ENCODE peak calls at places on chromosomes 5 and 9, in four cellular contexts. Y is PC-9, E is MM.1S, V is HepG2. J is an unnamed sample. For H3K36me3 and H4K20me1, the result is how much of the 10 kb centered on the place peaks cover.

GRCh38 chr5:178387856-178388190 is 155.2 kb upstream of the PHYKPL start:
- DNase-seq in Y (no peak), E (no peak), V (no peak), J (no peak)

GRCh38 chr9:127987103-127987614 is 6.4 kb upstream of the EEIG1 start:
- DNase-seq in Y (peak), E (no peak), V (peak), J (no peak)

GRCh38 chr5:135944967-135945560 is 9.7 kb downstream of the LECT2 start:
- DNase-seq in Y (peak), E (peak), V (peak), J (peak)

GRCh38 chr5:33852327-33852726 is 39.5 kb downstream of the ADAMTS12 start:
- DNase-seq in Y (no peak), E (no peak), V (no peak), J (peak)

GRCh38 chr5:172005708-172006377 is 595 bp downstream of the FBXW11 start:
- DNase-seq in Y (peak), E (no peak), V (peak), J (no peak)

GRCh38 chr5:171520300-171521170 is 101.1 kb downstream of the FGF18 start:
- DNase-seq in Y (peak), E (no peak), V (no peak), J (peak)

GRCh38 chr9:131432597-131433301 is 38.9 kb downstream of the PRRC2B start:
- DNase-seq in Y (no peak), E (no peak), V (no peak), J (peak)

GRCh38 chr5:77181173-77181572 is 29.3 kb upstream of the PDE8B start:
- DNase-seq in Y (no peak), E (no peak), V (no peak), J (no peak)

GRCh38 chr5:164934561-164934960 is 1429.1 kb downstream of the MAT2B start:
- DNase-seq in Y (no peak), E (no peak), V (no peak), J (no peak)

GRCh38 chr5:156379198-156379597 is 52.2 kb downstream of the SGCD start:
- DNase-seq in Y (no peak), E (no peak), V (no peak), J (no peak)

GRCh38 chr5:125409496-125410351 is 663.3 kb upstream of the ZNF608 start:
- DNase-seq in Y (no peak), E (no peak), V (no peak), J (peak)

GRCh38 chr9:135939351-135940265 is 21.6 kb downstream of the UBAC1 start:
- DNase-seq in Y (no peak), E (no peak), V (no peak), J (no peak)

GRCh38 chr9:122866079-122866478 is 37.7 kb upstream of the PDCL start:
- DNase-seq in Y (no peak), E (no peak), V (no peak), J (no peak)

GRCh38 chr9:122857810-122858209 is 29.4 kb upstream of the PDCL start:
- DNase-seq in Y (no peak), E (no peak), V (no peak), J (no peak)

GRCh38 chr9:122865300-122865699 is 36.9 kb upstream of the PDCL start:
- DNase-seq in Y (no peak), E (no peak), V (no peak), J (no peak)

GRCh38 chr9:122860319-122861142 is 32.1 kb upstream of the PDCL start:
- DNase-seq in Y (no peak), E (no peak), V (peak), J (peak)
- H3K36me3 ChIP-seq in Y (under half), E (under half), V (under half), J (under half)

GRCh38 chr5:157539623-157540022 is 36.0 kb downstream of the ADAM19 start:
- DNase-seq in Y (no peak), E (no peak), V (no peak), J (peak)
- H4K20me1 ChIP-seq in Y (under half), E (under half), V (under half), J (under half)

DNA sequence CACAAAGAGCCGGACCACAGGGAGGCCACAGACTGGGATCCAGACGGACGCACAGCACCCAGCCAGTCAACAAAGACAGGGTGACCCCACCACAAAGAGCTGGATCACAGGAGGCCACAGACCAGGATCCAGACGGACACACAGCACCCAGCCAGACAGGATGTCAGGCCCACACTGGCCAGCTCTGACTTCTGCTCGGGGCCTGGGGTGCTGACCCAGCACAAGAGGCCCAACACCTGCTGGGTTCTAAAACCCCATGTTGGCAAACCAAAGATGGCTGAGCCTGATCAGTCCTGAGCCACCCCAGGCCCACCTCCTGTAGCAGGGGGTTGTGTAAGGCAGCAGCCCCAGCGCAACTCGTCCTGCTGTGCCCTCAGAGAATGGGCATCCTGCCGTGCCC is 5.2 kb upstream of the DPH7 start:
- DNase-seq in Y (no peak), E (no peak), V (no peak), J (no peak)
- H3K36me3 ChIP-seq in Y (under half), E (under half), V (under half), J (under half)

GRCh38 chr5:147427784-147428401 is 82.0 kb downstream of the DPYSL3 start:
- DNase-seq in Y (no peak), E (no peak), V (no peak), J (peak)
- H4K20me1 ChIP-seq in Y (under half), E (under half), V (under half), J (under half)

DNA sequence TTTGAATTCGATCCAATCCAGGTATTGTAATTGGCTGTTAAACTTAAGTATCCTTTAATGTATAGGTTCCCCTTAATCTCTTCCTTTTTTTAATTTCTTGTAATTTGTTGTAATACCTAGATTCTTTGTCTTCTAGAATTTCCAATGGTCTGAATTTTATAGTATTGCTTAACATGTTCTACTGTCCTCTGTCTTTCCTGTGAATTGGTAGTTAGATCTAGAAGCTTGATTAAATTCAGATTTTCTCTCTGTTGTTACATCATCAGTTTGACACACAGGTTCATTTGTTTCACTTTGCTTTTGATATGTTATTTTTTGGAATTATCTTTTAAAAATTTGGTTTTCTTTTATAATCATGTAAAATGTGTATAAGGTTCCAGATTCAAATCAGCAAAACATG is 13.8 kb downstream of the ZCCHC7 start:
- DNase-seq in Y (no peak), E (no peak), V (no peak), J (no peak)
- H3K36me3 ChIP-seq in Y (under half), E (under half), V (under half), J (under half)

DNA sequence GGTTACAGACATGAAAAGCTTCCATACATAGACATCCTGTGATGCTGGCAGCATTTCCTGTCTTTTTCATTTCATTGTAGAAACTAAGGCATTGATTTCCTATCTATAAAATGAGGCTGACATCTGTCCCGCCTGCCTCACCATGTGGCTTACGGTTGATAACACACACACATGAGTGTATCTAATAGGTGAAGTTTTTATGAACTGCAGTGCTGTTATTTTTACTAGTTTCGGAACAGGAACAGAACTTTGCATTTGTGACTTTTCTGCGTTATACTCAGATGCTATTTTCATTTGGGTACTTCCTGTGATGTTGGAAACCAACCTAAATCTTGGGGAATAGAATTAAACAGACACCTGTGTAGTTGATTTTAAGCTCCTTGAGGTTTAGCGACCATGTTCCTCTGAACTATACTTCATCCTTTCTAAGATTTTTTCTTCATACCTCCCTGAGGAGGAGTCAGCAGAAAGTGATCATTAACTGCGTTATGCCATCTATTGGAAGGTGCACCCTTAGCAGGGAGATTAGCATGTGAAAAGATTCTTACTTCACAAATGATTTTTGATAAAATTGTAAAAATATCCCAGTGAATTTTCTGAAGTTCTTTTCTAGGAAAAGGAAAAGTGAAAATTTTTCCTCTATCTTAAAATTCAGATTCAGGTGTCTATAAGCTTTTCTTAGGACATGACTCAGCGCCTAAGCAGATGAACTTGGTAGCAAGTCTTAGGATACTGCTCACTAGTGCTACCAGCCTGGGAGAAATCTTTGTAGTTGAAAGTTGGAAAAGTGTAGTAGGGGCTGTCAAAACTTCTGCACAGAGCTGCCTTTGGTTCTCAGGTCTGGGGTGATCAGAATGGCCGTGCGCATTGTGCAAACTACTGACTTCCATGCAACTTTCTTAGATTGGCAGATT is 134.5 kb downstream of the TRIO start:
- DNase-seq in Y (no peak), E (no peak), V (no peak), J (no peak)
- H4K20me1 ChIP-seq in Y (under half), E (under half), V (under half), J (under half)

DNA sequence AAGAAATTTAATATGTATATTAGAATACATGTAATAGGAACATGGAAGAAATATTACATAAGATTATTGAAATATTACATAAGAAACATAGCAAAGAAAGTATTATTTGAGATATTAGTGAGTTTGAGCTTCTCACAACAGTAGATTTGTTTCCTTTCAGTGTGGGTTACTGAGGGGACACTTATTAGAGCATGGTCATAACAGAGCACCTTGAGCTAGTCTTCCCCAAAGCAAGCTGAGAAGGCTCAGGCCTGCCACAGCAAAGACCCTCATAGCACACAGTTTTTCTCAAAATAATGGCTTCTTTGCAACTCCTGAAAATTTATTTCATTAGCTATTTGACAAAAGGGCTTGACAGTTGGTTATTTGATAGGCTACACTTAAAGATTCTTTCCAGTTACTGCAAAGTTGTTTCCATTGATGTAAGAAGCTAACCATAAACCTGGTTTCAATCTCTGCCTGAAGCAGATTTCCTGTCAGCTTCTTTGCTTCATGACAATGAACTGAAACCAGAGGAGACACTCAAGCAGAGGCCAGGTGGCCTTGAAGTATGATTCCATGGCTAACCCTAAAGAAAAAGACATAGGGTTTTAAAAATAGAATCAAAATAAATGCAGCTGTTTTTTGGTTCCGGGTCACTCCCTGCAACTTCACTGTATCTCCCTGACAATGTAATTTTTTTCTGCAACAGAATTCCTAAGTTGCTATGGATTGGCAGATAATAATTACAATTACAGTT is 68.6 kb downstream of the ERMP1 start:
- DNase-seq in Y (no peak), E (peak), V (no peak), J (no peak)
- H3K36me3 ChIP-seq in Y (under half), E (under half), V (under half), J (under half)